ENCODE peak calls at places on chromosomes 13 and 19, in five cellular contexts. L is IMR-90, Q is mesenchymal stem cell, R is trophoblast cell, C is neuronal stem cell. X is an unnamed sample.

GRCh38 chr13:100397627-100398026 is 191.0 kb downstream of the GGACT start:
- DNase-seq in C (no peak), R (no peak), Q (no peak), L (no peak), X (no peak)

GRCh38 chr19:33675501-33676124 is 53.9 kb downstream of the CHST8 start:
- DNase-seq in L (no peak), R (no peak), Q (no peak), C (no peak), X (no peak)

GRCh38 chr19:44905437-44906160 is at the start of gene APOE:
- DNase-seq in Q (peak), L (no peak), R (no peak), C (peak), X (peak)

GRCh38 chr13:28819046-28819747 is 942 bp upstream of the MTUS2 start:
- DNase-seq in C (peak), L (peak), R (peak), Q (peak), X (no peak)

GRCh38 chr19:6209233-6209632 is 70.5 kb downstream of the MLLT1 start:
- DNase-seq in Q (no peak), L (no peak), C (no peak), R (no peak), X (no peak)

GRCh38 chr19:52188822-52189744 is 769 bp upstream of the PPP2R1A start:
- DNase-seq in R (peak), Q (no peak), L (no peak), C (no peak), X (no peak)

GRCh38 chr13:37443538-37443937 is 155.0 kb downstream of the POSTN start:
- DNase-seq in C (no peak), R (peak), L (peak), Q (peak), X (no peak)

GRCh38 chr19:4053423-4054324 is 13.0 kb downstream of the ZBTB7A start:
- DNase-seq in R (no peak), Q (no peak), C (no peak), L (no peak), X (no peak)

GRCh38 chr13:33531484-33531883 is 245.9 kb upstream of the STARD13 start:
- DNase-seq in L (no peak), C (no peak), Q (no peak), R (no peak), X (no peak)

GRCh38 chr19:42596391-42597071 is 1.8 kb upstream of the CEACAM8 start:
- DNase-seq in L (no peak), Q (no peak), C (peak), R (peak), X (peak)

GRCh38 chr19:15431396-15432017 is 12.7 kb upstream of the AKAP8L start:
- DNase-seq in L (no peak), Q (no peak), C (no peak), R (no peak), X (no peak)

GRCh38 chr13:51579676-51580075 is 4.6 kb upstream of the WDFY2 start:
- DNase-seq in R (peak), C (no peak), L (no peak), Q (peak), X (no peak)

GRCh38 chr19:39363909-39364457 is 21.8 kb downstream of the SAMD4B start:
- DNase-seq in C (no peak), R (peak), Q (peak), L (peak), X (no peak)

GRCh38 chr19:35153701-35154534 is 617 bp upstream of the FXYD5 start:
- DNase-seq in R (peak), Q (peak), L (no peak), C (no peak), X (peak)

GRCh38 chr19:35345671-35346111 is 2.0 kb upstream of the FFAR1 start:
- DNase-seq in L (no peak), R (no peak), C (no peak), Q (no peak), X (peak)

GRCh38 chr19:1858412-1859081 is 4.8 kb downstream of the KLF16 start:
- DNase-seq in C (no peak), R (no peak), L (no peak), Q (no peak), X (no peak)

GRCh38 chr19:55279376-55279772 is 536 bp downstream of the HSPBP1 start:
- DNase-seq in Q (no peak), R (no peak), L (no peak), C (no peak), X (no peak)

GRCh38 chr13:33676045-33676699 is 141.8 kb upstream of the RFC3 start:
- DNase-seq in Q (no peak), L (no peak), R (no peak), C (no peak), X (no peak)

GRCh38 chr19:4914736-4915501 is 5.6 kb downstream of the UHRF1 start:
- DNase-seq in R (peak), Q (peak), C (no peak), L (peak), X (no peak)

GRCh38 chr13:108268713-108269112 is 805 bp upstream of the TNFSF13B start:
- DNase-seq in L (no peak), Q (no peak), C (no peak), R (no peak), X (no peak)

GRCh38 chr19:55451522-55452380 is 8.7 kb upstream of the SHISA7 start:
- DNase-seq in L (no peak), Q (no peak), R (no peak), C (no peak), X (no peak)

GRCh38 chr13:38417727-38418126 is 68.1 kb downstream of the UFM1 start:
- DNase-seq in R (peak), C (no peak), L (peak), Q (no peak), X (peak)

GRCh38 chr13:100197591-100198365 is 108.9 kb downstream of the PCCA start:
- DNase-seq in C (no peak), Q (no peak), L (no peak), R (no peak), X (no peak)

GRCh38 chr19:3976495-3977241 is 5.8 kb upstream of the DAPK3 start:
- DNase-seq in C (no peak), L (no peak), Q (no peak), R (no peak), X (peak)

GRCh38 chr13:112165712-112166111 is 98.8 kb downstream of the SOX1 start:
- DNase-seq in L (no peak), Q (no peak), C (no peak), R (no peak), X (no peak)

GRCh38 chr13:23613971-23614370 is 43.8 kb downstream of the TNFRSF19 start:
- DNase-seq in Q (no peak), L (no peak), R (no peak), C (no peak), X (no peak)

DNA sequence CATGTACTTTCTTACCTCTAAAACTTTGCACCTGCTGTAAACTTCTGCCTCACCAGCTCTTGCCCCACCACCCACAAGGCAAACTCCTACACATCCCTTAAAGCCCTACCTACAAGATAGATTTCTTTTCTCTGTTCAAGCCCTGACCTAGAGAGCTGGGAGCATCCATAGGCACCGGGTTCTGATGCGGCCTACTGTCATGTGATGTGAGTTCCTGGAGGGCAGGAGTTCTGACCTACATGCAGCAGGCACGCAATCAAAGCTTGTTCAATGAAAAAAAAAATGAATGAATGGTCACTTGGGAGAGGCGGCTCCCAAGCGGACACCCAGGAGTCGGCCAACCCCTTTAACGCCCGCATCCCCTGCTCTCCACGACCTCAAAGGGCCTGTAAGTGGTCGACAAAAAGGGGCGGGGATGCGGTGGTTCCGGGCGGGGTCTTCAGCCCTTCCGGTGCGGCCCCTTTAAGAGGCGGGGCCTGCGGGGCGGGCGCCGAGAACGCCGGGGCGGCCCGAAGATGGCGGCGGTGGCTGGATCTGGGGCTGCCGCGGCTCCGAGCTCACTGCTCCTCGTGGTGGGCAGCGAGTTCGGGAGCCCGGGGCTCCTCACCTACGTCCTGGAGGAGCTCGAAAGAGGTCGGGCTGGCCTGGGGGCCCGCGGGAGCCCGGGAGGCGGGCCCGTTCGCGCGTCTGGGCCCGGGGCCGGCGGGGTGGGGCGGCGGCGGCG is at the start of gene MAP1S:
- DNase-seq in Q (peak), R (peak), C (peak), L (peak), X (peak)
- H3K23ac ChIP-seq in Q (no peak), R (no peak), C (peak), L (peak), X (no peak)

DNA sequence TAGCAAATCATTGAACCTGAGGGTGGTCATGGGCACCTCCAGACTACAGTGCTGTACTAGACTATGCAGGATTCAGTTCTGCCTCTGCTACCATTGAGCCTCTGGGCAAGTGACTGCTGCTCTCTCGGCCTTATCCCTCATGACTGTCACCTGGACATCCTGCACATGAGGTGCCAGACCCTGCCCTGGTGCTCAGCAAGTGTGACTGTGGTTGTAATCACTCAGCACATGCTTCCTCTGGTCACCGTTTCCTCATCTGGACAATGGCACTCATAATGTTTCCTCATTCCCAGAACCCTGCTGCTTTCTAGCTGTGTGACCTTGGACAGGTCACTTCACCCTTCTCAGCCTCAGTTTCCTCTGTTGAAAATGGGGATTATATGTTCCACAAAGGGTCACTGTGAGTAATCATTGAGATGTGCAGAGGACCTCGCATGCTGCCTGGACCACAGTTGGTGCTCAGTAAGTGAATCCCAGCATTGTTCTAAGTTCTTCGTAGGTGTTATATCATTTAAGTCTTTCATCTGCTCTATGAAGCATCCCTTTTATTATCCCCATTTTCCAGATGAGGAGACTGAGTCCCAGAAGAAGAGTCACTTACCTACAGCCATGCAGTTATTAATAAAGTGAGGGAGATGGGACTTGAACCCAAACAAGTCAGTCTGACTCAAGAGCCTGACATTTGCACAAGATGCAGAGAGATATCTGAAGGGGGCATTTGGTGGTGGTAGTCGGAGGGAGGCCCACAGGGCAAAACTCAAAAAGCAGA is 3.2 kb downstream of the SYT3 start:
- DNase-seq in Q (no peak), C (no peak), R (no peak), L (no peak), X (no peak)
- H2AFZ ChIP-seq in Q (no peak), C (no peak), R (no peak), L (no peak), X (no peak)

DNA sequence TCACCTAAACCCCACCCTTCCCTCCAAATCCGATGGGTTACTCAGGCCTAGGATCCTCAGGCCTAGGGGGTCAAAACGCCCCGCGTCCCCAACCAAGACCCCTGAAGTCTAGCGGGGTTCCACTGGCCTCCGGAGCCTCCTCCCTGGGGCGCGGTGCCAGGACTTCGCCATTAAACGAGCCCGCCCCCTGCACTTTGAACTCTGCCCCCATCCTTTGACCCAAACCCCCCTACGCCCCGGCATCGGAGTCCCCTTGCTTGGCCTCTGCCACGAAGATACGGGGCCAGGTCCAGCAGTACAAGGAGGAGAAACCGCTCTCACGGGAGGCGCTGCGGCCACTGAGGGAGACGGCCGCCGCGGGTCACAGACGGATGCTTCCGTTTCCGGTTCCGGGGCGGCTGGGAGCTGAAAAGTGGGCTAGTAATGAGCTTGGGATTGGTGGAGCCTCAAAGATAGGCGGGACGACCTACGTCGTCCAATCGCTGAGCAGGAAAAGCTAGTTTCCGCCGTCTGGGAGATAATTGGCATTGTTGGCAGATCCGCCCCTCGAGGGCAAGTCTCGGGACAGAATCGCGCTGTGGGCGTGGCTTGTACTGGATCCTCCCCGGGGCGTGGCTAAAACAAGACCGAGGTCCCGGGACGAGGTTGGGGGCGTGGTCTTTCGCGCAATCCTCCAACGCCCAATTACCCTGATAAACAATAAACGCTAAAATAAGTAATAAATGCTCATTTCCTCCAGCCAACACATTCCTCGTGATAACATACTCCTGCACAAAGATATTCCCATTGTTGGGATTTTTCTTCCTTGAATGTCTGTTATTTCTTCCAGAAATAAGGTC is 5.7 kb upstream of the ZNF77 start:
- DNase-seq in L (peak), C (peak), R (peak), Q (peak), X (peak)
- H3K23ac ChIP-seq in L (peak), C (peak), R (no peak), Q (peak), X (no peak)

GRCh38 chr13:40875583-40875982 is 86.2 kb downstream of the SLC25A15 start:
- DNase-seq in C (no peak), Q (no peak), R (no peak), L (no peak), X (no peak)

GRCh38 chr13:40875048-40875447 is 85.6 kb downstream of the SLC25A15 start:
- DNase-seq in R (peak), C (no peak), L (no peak), Q (no peak), X (no peak)

GRCh38 chr13:40876020-40876738 is 86.8 kb downstream of the SLC25A15 start:
- DNase-seq in R (peak), C (no peak), Q (no peak), L (no peak), X (no peak)

GRCh38 chr13:40878823-40879222 is 89.4 kb downstream of the SLC25A15 start:
- DNase-seq in R (no peak), C (no peak), L (no peak), Q (no peak), X (no peak)

DNA sequence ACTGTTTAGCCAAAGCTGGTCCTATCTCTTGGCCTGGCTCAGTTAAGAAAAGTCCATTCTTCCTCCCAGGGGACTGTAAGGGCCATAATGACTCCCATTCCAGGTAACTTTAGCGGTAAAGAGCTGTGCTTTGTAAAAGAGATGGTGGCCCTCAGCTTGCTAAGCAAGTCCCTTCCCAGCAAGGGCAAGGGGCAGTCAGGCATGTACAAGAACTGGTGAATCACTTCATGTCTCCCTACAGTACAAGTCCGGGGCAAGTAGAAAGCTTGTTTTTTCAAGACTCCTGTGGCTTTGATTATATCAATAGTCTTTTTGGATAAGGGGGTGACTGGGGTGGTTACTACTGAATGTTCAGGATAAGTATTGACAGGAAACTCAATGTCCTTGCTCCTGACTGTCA is 88.9 kb downstream of the SLC25A15 start:
- DNase-seq in R (no peak), C (no peak), Q (no peak), L (peak), X (no peak)
- H2AFZ ChIP-seq in R (no peak), C (no peak), Q (no peak), L (no peak), X (no peak)

GRCh38 chr19:11445141-11445540 is 9.7 kb downstream of the PRKCSH start:
- DNase-seq in L (no peak), Q (no peak), C (no peak), R (no peak), X (no peak)

GRCh38 chr19:11446652-11447301 is 11.3 kb downstream of the PRKCSH start:
- DNase-seq in Q (peak), L (no peak), C (no peak), R (peak), X (peak)

GRCh38 chr19:11447347-11448262 is 12.2 kb downstream of the PRKCSH start:
- DNase-seq in R (no peak), Q (no peak), L (no peak), C (no peak), X (no peak)

GRCh38 chr19:11446271-11446651 is 10.8 kb downstream of the PRKCSH start:
- DNase-seq in C (no peak), L (no peak), R (no peak), Q (no peak), X (peak)

GRCh38 chr19:11444059-11444458 is 8.6 kb downstream of the PRKCSH start:
- DNase-seq in C (no peak), L (no peak), Q (no peak), R (no peak), X (no peak)
- H3K23ac ChIP-seq in C (no peak), L (no peak), Q (no peak), R (no peak), X (no peak)

DNA sequence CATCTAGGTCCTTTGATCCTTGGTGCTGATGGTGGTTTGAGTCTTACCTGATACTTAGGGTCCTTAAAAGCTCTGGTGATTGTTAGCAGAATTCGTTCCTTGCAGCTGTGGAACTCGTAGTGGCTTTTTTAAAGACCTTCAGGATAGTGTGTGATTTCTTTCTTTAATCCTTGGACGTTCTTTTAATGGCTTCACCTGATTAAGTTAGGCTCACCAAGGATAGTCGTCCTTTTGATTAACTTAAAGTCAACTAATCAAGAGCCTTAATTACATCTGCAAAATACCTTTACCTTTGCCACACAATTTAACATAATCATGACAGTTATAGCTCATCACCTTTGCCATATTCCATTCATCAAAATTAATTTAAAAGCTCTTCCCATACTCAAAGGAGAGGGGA is 1807.7 kb downstream of the OLFM4 start:
- DNase-seq in Q (no peak), R (no peak), C (no peak), L (no peak), X (no peak)
- H2AFZ ChIP-seq in Q (no peak), R (no peak), C (no peak), L (no peak), X (no peak)

X was measured in H9.